ENCODE peak calls at places on chromosomes 16 and 17, in six cellular contexts. N is sigmoid colon, L is K562, U is upper lobe of left lung, Q is stomach, W is transverse colon. M is an unnamed sample.

GRCh38 chr17:41538565-41538991 is 10.5 kb upstream of the KRT19 start:
- DNase-seq in N (no peak), L (no peak), U (no peak), Q (no peak), W (no peak), M (no peak)

GRCh38 chr17:57355090-57355859 is 99.0 kb downstream of the MSI2 start:
- DNase-seq in N (no peak), L (no peak), U (no peak), Q (peak; percentile 23), W (peak; percentile 26), M (no peak)

GRCh38 chr17:29962656-29963055 is 21.2 kb downstream of the EFCAB5 start:
- DNase-seq in N (no peak), L (no peak), U (no peak), Q (no peak), W (no peak), M (no peak)

GRCh38 chr16:11100239-11100750 is 155.7 kb downstream of the SOCS1 start:
- DNase-seq in N (peak; percentile 92), L (peak; percentile 77), U (no peak), Q (peak; percentile 63), W (peak; percentile 53), M (no peak)

GRCh38 chr16:2095315-2095853 is 40.3 kb downstream of the PKD1 start:
- DNase-seq in N (no peak), L (no peak), U (no peak), Q (no peak), W (no peak), M (no peak)

GRCh38 chr16:11064202-11064540 is 119.8 kb downstream of the CLEC16A start:
- DNase-seq in N (peak; percentile 43), L (no peak), U (no peak), Q (no peak), W (no peak), M (no peak)

GRCh38 chr16:79998143-79998542 is 397.6 kb upstream of the MAF start:
- DNase-seq in N (no peak), L (no peak), U (no peak), Q (no peak), W (no peak), M (no peak)

GRCh38 chr17:9522074-9522473 is 53.5 kb downstream of the STX8 start:
- DNase-seq in N (no peak), L (no peak), U (no peak), Q (no peak), W (no peak), M (no peak)

GRCh38 chr17:40219073-40219860 is at the start of gene WIPF2:
- DNase-seq in N (peak; percentile 99), L (peak; percentile 93), U (peak; percentile 96), Q (peak; percentile 98), W (peak; percentile 99), M (peak; percentile 98)
- TF ChIP-seq POLR2A in N (peak; percentile 60), L (peak; percentile 80), U (no peak), Q (no peak), W (peak; percentile 85), M (peak; percentile 46)

GRCh38 chr17:16288860-16289571 is 64.3 kb downstream of the CENPV start:
- DNase-seq in N (no peak), L (no peak), U (no peak), Q (no peak), W (no peak), M (no peak)
- TF ChIP-seq EP300 in N (no peak), L (peak; percentile 78), U (no peak), Q (no peak), W (no peak), M (no peak)

GRCh38 chr17:28725166-28725659 is 820 bp downstream of the TLCD1 start:
- DNase-seq in N (peak; percentile 70), L (peak; percentile 29), U (no peak), Q (no peak), W (no peak), M (no peak)
- TF ChIP-seq POLR2AphosphoS5 in N (peak; percentile 35), L (peak; percentile 70), U (no peak), Q (no peak), W (peak; percentile 35), M (no peak)

DNA sequence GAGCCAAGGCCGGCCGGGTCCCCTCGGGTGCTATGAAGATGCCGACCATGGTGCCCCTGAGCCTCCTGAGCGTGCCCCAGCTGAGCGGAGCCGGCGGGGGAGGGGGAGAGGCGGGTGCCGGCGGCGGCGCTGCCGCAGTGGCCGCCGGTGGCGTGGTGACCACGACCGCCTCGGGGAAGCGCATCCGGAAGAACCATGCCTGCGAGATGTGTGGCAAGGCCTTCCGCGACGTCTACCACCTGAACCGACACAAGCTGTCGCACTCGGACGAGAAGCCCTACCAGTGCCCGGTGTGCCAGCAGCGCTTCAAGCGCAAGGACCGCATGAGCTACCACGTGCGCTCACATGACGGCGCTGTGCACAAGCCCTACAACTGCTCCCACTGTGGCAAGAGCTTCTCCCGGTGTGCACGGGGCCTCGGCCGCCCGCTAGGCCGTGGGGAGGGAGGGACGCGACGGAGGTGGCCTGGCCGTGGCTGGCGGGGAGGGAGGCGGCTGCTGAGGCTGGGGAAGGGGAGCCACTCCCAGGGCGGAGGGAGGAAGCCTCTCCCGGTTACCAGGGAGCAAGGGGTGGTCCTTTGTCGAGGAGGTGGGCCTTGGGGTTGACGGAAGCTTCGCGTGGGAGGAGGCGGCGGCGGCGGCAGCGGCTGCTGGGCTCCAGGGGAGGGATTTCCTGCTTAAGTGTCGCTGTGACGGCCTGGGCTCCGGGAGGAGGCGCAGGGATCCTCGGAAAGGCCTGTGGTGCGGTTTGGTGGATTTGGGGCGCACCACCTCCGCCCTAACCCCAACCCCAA is 1.3 kb downstream of the MAZ start:
- DNase-seq in N (peak; percentile 96), L (peak; percentile 56), U (peak; percentile 92), Q (peak; percentile 89), W (peak; percentile 93), M (peak; percentile 96)
- TF ChIP-seq POLR2A in N (peak; percentile 27), L (peak; percentile 83), U (no peak), Q (no peak), W (peak; percentile 87), M (no peak)

GRCh38 chr16:30369091-30369937 is 980 bp downstream of the TBC1D10B start:
- DNase-seq in N (peak; percentile 75), L (no peak), U (no peak), Q (no peak), W (no peak), M (no peak)

GRCh38 chr16:30369938-30370443 is 303 bp downstream of the TBC1D10B start:
- DNase-seq in N (no peak), L (peak; percentile 87), U (no peak), Q (no peak), W (no peak), M (no peak)

GRCh38 chr16:30372037-30372712 is 1.9 kb upstream of the TBC1D10B start:
- DNase-seq in N (no peak), L (no peak), U (no peak), Q (no peak), W (no peak), M (no peak)

GRCh38 chr16:30371248-30371816 is 1.0 kb upstream of the TBC1D10B start:
- DNase-seq in N (no peak), L (no peak), U (no peak), Q (no peak), W (no peak), M (no peak)

DNA sequence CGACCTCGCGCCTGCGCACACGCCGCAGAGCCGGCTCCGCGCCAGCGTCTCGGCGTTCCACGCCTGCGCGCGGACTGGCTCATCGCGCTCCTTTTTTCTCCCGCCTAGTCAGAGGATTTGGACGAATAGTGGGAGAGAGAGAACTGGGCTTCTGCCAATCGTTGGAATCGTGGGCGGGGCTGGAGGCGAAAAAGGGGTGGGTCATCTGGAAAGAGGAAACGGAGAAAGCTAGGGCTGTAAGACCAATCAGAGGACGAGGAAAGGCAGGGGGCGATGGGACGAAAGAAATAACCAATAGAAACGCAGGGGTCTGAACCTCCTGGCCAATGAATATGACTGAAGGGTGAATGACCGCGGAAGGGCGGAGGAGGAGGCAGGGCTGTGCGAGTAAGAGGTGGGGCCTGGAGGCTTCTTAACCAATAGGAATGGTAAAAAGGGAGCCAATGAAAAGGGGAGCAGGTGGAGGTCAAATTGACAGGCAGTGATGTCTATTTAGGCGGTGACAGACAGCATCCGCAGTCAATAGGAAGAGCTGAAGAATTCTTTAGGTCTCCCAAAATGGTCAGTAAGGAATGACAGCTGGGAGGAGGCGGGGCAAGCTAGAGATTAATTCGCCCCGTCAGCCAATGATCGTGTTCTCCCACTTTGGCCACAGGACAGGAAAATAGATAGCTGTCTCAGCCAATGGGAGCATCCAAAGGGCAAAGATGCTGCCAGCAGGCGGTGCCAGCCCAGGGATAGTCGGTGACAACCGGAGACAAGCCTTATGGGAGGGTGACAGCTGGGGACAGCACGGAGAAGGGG is at the start of gene TBC1D10B:
- DNase-seq in N (peak; percentile 100), L (peak; percentile 92), U (peak; percentile 99), Q (peak; percentile 98), W (peak; percentile 99), M (peak; percentile 100)
- TF ChIP-seq EP300 in N (no peak), L (no peak), U (no peak), Q (no peak), W (no peak), M (no peak)

GRCh38 chr17:54860617-54861468 is 39.8 kb upstream of the TOM1L1 start:
- DNase-seq in N (no peak), L (peak; percentile 76), U (no peak), Q (no peak), W (no peak), M (no peak)

GRCh38 chr17:54864070-54864469 is 36.6 kb upstream of the TOM1L1 start:
- DNase-seq in N (no peak), L (no peak), U (no peak), Q (no peak), W (no peak), M (peak; percentile 62)

GRCh38 chr17:54867634-54868033 is 33.0 kb upstream of the TOM1L1 start:
- DNase-seq in N (no peak), L (no peak), U (no peak), Q (no peak), W (no peak), M (peak; percentile 81)

GRCh38 chr17:54861469-54861983 is 39.1 kb upstream of the TOM1L1 start:
- DNase-seq in N (no peak), L (peak; percentile 52), U (no peak), Q (no peak), W (no peak), M (peak; percentile 74)

GRCh38 chr17:54864636-54865420 is 35.8 kb upstream of the TOM1L1 start:
- DNase-seq in N (no peak), L (no peak), U (no peak), Q (no peak), W (no peak), M (peak; percentile 72)
- TF ChIP-seq POLR2AphosphoS5 in N (no peak), L (no peak), U (no peak), Q (no peak), W (no peak), M (no peak)

DNA sequence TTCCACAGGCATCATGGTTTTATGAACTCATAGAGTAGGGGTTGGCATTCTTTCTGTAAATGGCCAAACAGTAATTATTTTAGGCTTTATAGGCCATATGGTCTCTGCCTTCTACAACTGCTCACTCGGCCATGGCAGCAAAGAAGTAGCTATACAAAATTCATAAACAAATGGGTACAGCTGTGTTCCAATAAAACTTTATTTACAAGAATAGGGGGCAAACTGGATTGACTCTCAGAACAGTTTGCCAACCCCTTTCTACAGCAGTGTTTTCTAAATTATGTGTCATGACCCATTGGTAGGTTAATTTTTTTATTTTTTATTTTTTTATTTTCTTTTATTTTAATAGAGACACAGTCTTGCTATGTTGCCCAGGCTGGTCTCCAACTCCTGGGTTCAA is 20.4 kb downstream of the GOT2 start:
- DNase-seq in N (no peak), L (no peak), U (no peak), Q (no peak), W (no peak), M (no peak)
- TF ChIP-seq POLR2A in N (no peak), L (no peak), U (no peak), Q (no peak), W (no peak), M (no peak)